ENCODE peak calls at places on chromosomes 11 and 22, in seven cellular contexts. E is C1 segment of cervical spinal cord, L is right lobe of liver, W is tibial nerve, T is iris pigment epithelial cell, R is HT1080, G is H7. F is an unnamed sample.

GRCh38 chr22:22815397-22816170 is 72.0 kb upstream of the IGLL5 start:
- DNase-seq in E (no peak), L (no peak), W (no peak), T (no peak), R (no peak), G (no peak), F (no peak)

GRCh38 chr11:126113515-126113957 is 50.9 kb upstream of the CDON start:
- DNase-seq in E (no peak), L (peak), W (peak), T (peak), R (peak), G (no peak), F (peak)

GRCh38 chr11:75031771-75032549 is 43.2 kb downstream of the NEU3 start:
- DNase-seq in E (peak), L (peak), W (peak), T (peak), R (peak), G (peak), F (peak)

GRCh38 chr11:125943661-125944349 is 2.0 kb upstream of the VSIG10L2 start:
- DNase-seq in E (no peak), L (no peak), W (no peak), T (no peak), R (no peak), G (no peak), F (no peak)

GRCh38 chr11:117299351-117300300 is 8.5 kb downstream of the BACE1-AS start:
- DNase-seq in E (no peak), L (peak), W (no peak), T (no peak), R (no peak), G (peak), F (no peak)

GRCh38 chr22:22133910-22134309 is 110.7 kb upstream of the VPREB1 start:
- DNase-seq in E (no peak), L (no peak), W (no peak), T (no peak), R (no peak), G (no peak), F (no peak)

GRCh38 chr11:92342034-92342433 is 117.4 kb downstream of the FAT3 start:
- DNase-seq in E (no peak), L (no peak), W (no peak), T (no peak), R (no peak), G (no peak), F (no peak)

GRCh38 chr11:31106326-31106725 is 263.2 kb downstream of the DCDC1 start:
- DNase-seq in E (no peak), L (no peak), W (no peak), T (no peak), R (no peak), G (no peak), F (no peak)

GRCh38 chr22:39239561-39240423 is 5.0 kb downstream of the PDGFB start:
- DNase-seq in E (no peak), L (peak), W (no peak), T (no peak), R (no peak), G (no peak), F (no peak)

GRCh38 chr22:29641781-29642355 is 38.4 kb downstream of the NF2 start:
- DNase-seq in E (no peak), L (no peak), W (no peak), T (no peak), R (no peak), G (no peak), F (no peak)

GRCh38 chr11:65298655-65299179 is 15.9 kb upstream of the CDC42EP2 start:
- DNase-seq in E (no peak), L (peak), W (peak), T (no peak), R (no peak), G (peak), F (peak)

GRCh38 chr11:117940736-117941135 is 11.5 kb upstream of the TMPRSS13 start:
- DNase-seq in E (no peak), L (no peak), W (no peak), T (no peak), R (no peak), G (no peak), F (no peak)

GRCh38 chr11:19713221-19714092 is 820 bp downstream of the NAV2 start:
- DNase-seq in E (no peak), L (no peak), W (no peak), T (peak), R (peak), G (peak), F (no peak)

GRCh38 chr11:67504950-67505561 is at the start of gene PITPNM1:
- DNase-seq in E (peak), L (peak), W (peak), T (peak), R (no peak), G (peak), F (peak)

GRCh38 chr22:42343551-42344081 is 73.2 kb upstream of the TCF20 start:
- DNase-seq in E (no peak), L (no peak), W (no peak), T (peak), R (no peak), G (peak), F (no peak)

GRCh38 chr22:27501191-27501936 is 300.2 kb downstream of the MN1 start:
- DNase-seq in E (no peak), L (no peak), W (no peak), T (no peak), R (no peak), G (peak), F (no peak)

GRCh38 chr11:12674936-12675696 is 895 bp downstream of the TEAD1 start:
- DNase-seq in E (no peak), L (no peak), W (no peak), T (no peak), R (no peak), G (peak), F (peak)

GRCh38 chr11:2462986-2463765 is 18.4 kb downstream of the KCNQ1 start:
- DNase-seq in E (no peak), L (no peak), W (no peak), T (no peak), R (no peak), G (peak), F (no peak)

GRCh38 chr11:74739546-74740270 is 8.5 kb upstream of the CHRDL2 start:
- DNase-seq in E (no peak), L (peak), W (no peak), T (peak), R (peak), G (peak), F (peak)

GRCh38 chr11:25566298-25567200 is 765.4 kb upstream of the ANO3 start:
- DNase-seq in E (no peak), L (no peak), W (peak), T (peak), R (no peak), G (no peak), F (no peak)

GRCh38 chr11:92978226-92979111 is 9.0 kb downstream of the MTNR1B start:
- DNase-seq in E (no peak), L (no peak), W (no peak), T (no peak), R (peak), G (no peak), F (peak)

GRCh38 chr22:37953062-37953436 is 352 bp downstream of the C22orf23 start:
- DNase-seq in E (no peak), L (no peak), W (peak), T (no peak), R (no peak), G (peak), F (no peak)

GRCh38 chr22:23072911-23073491 is 2.7 kb downstream of the GNAZ start:
- DNase-seq in E (no peak), L (peak), W (no peak), T (no peak), R (no peak), G (peak), F (peak)

F was measured in RPMI7951.